ENCODE peak calls at places on chromosomes 6 and 20, in ten cellular contexts. T is mesenchymal stem cell, M is BE2C, G is fibroblast of the aortic adventitia, X is adrenal gland, L is upper lobe of right lung, W is endothelial cell of umbilical vein, O is H1, B is kidney, S is ovary. F is an unnamed sample.

GRCh38 chr6:16338577-16339262 is 100.3 kb downstream of the GMPR start:
- DNase-seq in T (peak; percentile 99), M (peak; percentile 76), G (peak; percentile 100), X (peak; percentile 87), L (peak; percentile 68), W (peak; percentile 98), O (no peak), B (peak; percentile 89), S (peak; percentile 75), F (peak; percentile 98)

GRCh38 chr20:46605181-46605580 is 46.1 kb downstream of the SLC13A3 start:
- DNase-seq in T (no peak), M (no peak), G (no peak), X (no peak), L (no peak), W (no peak), O (no peak), B (no peak), S (no peak), F (no peak)

GRCh38 chr20:59268827-59269226 is 31.6 kb upstream of the EDN3 start:
- DNase-seq in T (no peak), M (no peak), G (no peak), X (no peak), L (no peak), W (no peak), O (peak; percentile 23), B (no peak), S (no peak), F (no peak)

GRCh38 chr20:1212607-1213396 is 9.5 kb downstream of the C20orf202 start:
- DNase-seq in T (peak; percentile 81), M (peak; percentile 55), G (peak; percentile 73), X (peak; percentile 88), L (peak; percentile 74), W (peak; percentile 63), O (peak; percentile 53), B (peak; percentile 74), S (peak; percentile 39), F (peak; percentile 59)

GRCh38 chr6:161198781-161199505 is 74.9 kb downstream of the AGPAT4 start:
- DNase-seq in T (no peak), M (no peak), G (no peak), X (no peak), L (no peak), W (no peak), O (no peak), B (no peak), S (no peak), F (no peak)

GRCh38 chr6:56372621-56373020 is 125.2 kb upstream of the COL21A1 start:
- DNase-seq in T (peak; percentile 37), M (no peak), G (peak; percentile 74), X (no peak), L (no peak), W (peak; percentile 21), O (no peak), B (no peak), S (no peak), F (no peak)

GRCh38 chr20:41142241-41142640 is 4.9 kb downstream of the PLCG1 start:
- DNase-seq in T (no peak), M (no peak), G (no peak), X (no peak), L (peak; percentile 56), W (no peak), O (no peak), B (no peak), S (no peak), F (no peak)

GRCh38 chr6:84546427-84546914 is 217.9 kb downstream of the TBX18 start:
- DNase-seq in T (peak; percentile 44), M (peak; percentile 12), G (peak; percentile 49), X (no peak), L (no peak), W (no peak), O (no peak), B (peak; percentile 61), S (no peak), F (peak; percentile 52)

GRCh38 chr6:106462923-106463557 is 102.5 kb downstream of the CRYBG1 start:
- DNase-seq in T (no peak), M (no peak), G (no peak), X (no peak), L (no peak), W (no peak), O (no peak), B (no peak), S (no peak), F (no peak)

GRCh38 chr6:136607932-136608772 is 57.9 kb upstream of the MAP7 start:
- DNase-seq in T (peak; percentile 77), M (peak; percentile 73), G (peak; percentile 57), X (peak; percentile 91), L (peak; percentile 70), W (peak; percentile 61), O (no peak), B (no peak), S (no peak), F (peak; percentile 64)

GRCh38 chr6:29989211-29989610 is 46.9 kb downstream of the HLA-A start:
- DNase-seq in T (peak; percentile 58), M (no peak), G (no peak), X (no peak), L (no peak), W (no peak), O (no peak), B (no peak), S (no peak), F (peak; percentile 11)

GRCh38 chr20:36206068-36206467 is 30.2 kb upstream of the AAR2 start:
- DNase-seq in T (no peak), M (no peak), G (no peak), X (no peak), L (no peak), W (no peak), O (no peak), B (no peak), S (no peak), F (no peak)

GRCh38 chr6:54860739-54861138 is 14.2 kb downstream of the FAM83B start:
- DNase-seq in T (peak; percentile 71), M (no peak), G (peak; percentile 2), X (no peak), L (no peak), W (no peak), O (no peak), B (no peak), S (no peak), F (peak; percentile 72)

GRCh38 chr6:90195094-90195793 is 101.4 kb downstream of the BACH2 start:
- DNase-seq in T (no peak), M (no peak), G (no peak), X (no peak), L (no peak), W (no peak), O (no peak), B (no peak), S (no peak), F (no peak)

GRCh38 chr6:43951756-43952675 is 175.2 kb downstream of the MRPL14 start:
- DNase-seq in T (peak; percentile 71), M (peak; percentile 41), G (no peak), X (peak; percentile 67), L (no peak), W (no peak), O (no peak), B (peak; percentile 43), S (no peak), F (no peak)

GRCh38 chr6:491233-491632 is 99.7 kb downstream of the IRF4 start:
- DNase-seq in T (no peak), M (no peak), G (no peak), X (no peak), L (no peak), W (no peak), O (no peak), B (no peak), S (no peak), F (peak; percentile 17)

GRCh38 chr20:48682529-48683385 is 145.0 kb downstream of the PREX1 start:
- DNase-seq in T (peak; percentile 84), M (peak; percentile 97), G (peak; percentile 98), X (peak; percentile 98), L (peak; percentile 92), W (peak; percentile 89), O (no peak), B (peak; percentile 93), S (peak; percentile 90), F (peak; percentile 94)
- H3K4me3 ChIP-seq in T (peak overlapping the region; percentile 22), M (peak overlapping the region; percentile 35), G (peak overlapping the region; percentile 10), X (no peak overlapping the region), L (no peak overlapping the region), W (no peak overlapping the region), O (peak overlapping the region; percentile 7), B (no peak overlapping the region), S (no peak overlapping the region), F (no peak overlapping the region)

DNA sequence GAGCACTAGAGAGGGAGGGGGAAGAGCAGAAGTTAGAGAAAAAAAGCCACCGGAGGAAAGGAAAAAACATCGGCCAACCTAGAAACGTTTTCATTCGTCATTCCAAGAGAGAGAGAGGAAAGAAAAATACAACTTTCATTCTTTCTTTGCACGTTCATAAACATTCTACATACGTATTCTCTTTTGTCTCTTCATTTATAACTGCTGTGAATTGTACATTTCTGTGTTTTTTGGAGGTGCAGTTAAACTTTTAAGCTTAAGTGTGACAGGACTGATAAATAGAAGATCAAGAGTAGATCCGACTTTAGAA is 2.0 kb downstream of the ID4 start:
- DNase-seq in T (peak; percentile 7), M (no peak), G (peak; percentile 32), X (no peak), L (no peak), W (no peak), O (no peak), B (no peak), S (no peak), F (no peak)
- H3K4me3 ChIP-seq in T (peak overlapping the region; percentile 83), M (peak overlapping the region; percentile 45), G (peak overlapping the region; percentile 81), X (no peak overlapping the region), L (peak overlapping the region; percentile 59), W (no peak overlapping the region), O (peak overlapping the region; percentile 82), B (peak overlapping the region; percentile 86), S (peak overlapping the region; percentile 91), F (peak overlapping the region; percentile 64)

DNA sequence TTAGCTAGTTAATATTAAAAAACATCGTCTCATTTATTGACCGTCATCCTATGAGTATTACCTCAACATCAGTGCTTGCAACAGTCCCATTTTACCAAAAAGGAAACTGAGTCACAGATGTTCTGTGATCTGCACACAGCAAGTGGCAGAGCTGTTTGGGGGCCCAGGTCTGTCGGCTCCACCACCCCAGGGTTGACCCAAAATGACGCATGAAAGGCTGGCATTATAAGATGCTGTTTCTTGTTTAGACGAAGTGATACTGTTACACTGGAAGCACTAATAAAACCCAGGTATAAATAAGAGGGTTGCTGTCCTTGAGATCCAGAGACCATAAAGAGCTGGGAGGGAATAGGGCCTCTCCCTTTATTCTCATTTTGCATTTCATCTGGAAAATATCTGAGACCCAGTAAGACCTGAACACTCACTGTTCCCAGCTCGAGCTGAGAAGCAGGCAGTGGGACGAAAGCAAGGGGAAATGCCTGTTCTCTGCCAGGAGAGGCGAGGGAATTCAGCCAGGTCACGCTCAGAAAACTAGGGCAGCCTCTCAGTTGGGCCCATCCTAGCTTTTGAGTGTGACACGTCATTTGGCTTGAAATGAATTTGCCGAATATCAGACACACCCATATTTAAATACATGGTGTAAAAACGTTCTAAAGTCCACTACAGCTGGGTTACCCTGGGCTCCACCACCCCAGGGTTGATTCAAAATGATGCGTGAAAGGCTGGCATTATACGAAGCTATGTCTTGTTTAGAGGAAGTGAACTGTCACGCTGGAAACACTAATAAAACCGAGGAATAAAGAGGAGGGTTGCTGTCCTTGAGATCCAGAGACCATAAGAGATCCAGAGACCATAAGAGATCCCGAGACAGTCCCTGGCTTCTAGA is 1.4 kb upstream of the MICAL1 start:
- DNase-seq in T (no peak), M (no peak), G (peak; percentile 96), X (peak; percentile 78), L (no peak), W (peak; percentile 18), O (no peak), B (no peak), S (no peak), F (peak; percentile 37)
- H3K4me3 ChIP-seq in T (peak overlapping the region; percentile 95), M (no peak overlapping the region), G (peak overlapping the region; percentile 88), X (no peak overlapping the region), L (peak overlapping the region; percentile 92), W (no peak overlapping the region), O (peak overlapping the region; percentile 67), B (peak overlapping the region; percentile 67), S (no peak overlapping the region), F (peak overlapping the region; percentile 89)

GRCh38 chr20:63848003-63848911 is 13.0 kb upstream of the ABHD16B start:
- DNase-seq in T (no peak), M (no peak), G (no peak), X (no peak), L (no peak), W (no peak), O (no peak), B (no peak), S (no peak), F (no peak)
- H3K4me3 ChIP-seq in T (no peak overlapping the region), M (no peak overlapping the region), G (no peak overlapping the region), X (no peak overlapping the region), L (no peak overlapping the region), W (no peak overlapping the region), O (no peak overlapping the region), B (no peak overlapping the region), S (no peak overlapping the region), F (no peak overlapping the region)

F was measured in astrocyte of the spinal cord.